ENCODE peak calls at places on chromosomes 12 and 14, in five cellular contexts. One of them, this sample, is unnamed.

GRCh38 chr12:52895726-52896189 is 9.1 kb downstream of the KRT8 start:
- DNase-seq in sigmoid colon: no peak
- DNase-seq in fibroblast of villous mesenchyme: no peak
- DNase-seq in endothelial cell: no peak
- DNase-seq in dorsolateral prefrontal cortex: no peak
- DNase-seq in this sample: no peak

GRCh38 chr14:68780358-68781160 is 12.3 kb downstream of the ZFP36L1 start:
- DNase-seq in fibroblast of villous mesenchyme: peak
- DNase-seq in dorsolateral prefrontal cortex: no peak
- DNase-seq in sigmoid colon: peak
- DNase-seq in endothelial cell: no peak
- DNase-seq in this sample: no peak

GRCh38 chr14:103542545-103543088 is 13.6 kb downstream of the TRMT61A start:
- DNase-seq in dorsolateral prefrontal cortex: peak
- DNase-seq in endothelial cell: peak
- DNase-seq in sigmoid colon: peak
- DNase-seq in fibroblast of villous mesenchyme: no peak
- DNase-seq in this sample: peak

GRCh38 chr14:35158951-35159653 is 36.8 kb downstream of the PRORP start:
- DNase-seq in sigmoid colon: no peak
- DNase-seq in fibroblast of villous mesenchyme: peak
- DNase-seq in endothelial cell: no peak
- DNase-seq in dorsolateral prefrontal cortex: no peak
- DNase-seq in this sample: no peak

GRCh38 chr12:4116251-4117111 is 157.1 kb upstream of the CCND2 start:
- DNase-seq in sigmoid colon: peak
- DNase-seq in dorsolateral prefrontal cortex: no peak
- DNase-seq in endothelial cell: no peak
- DNase-seq in fibroblast of villous mesenchyme: peak
- DNase-seq in this sample: no peak

GRCh38 chr12:25904442-25904841 is 54.0 kb upstream of the RASSF8 start:
- DNase-seq in fibroblast of villous mesenchyme: no peak
- DNase-seq in dorsolateral prefrontal cortex: no peak
- DNase-seq in sigmoid colon: no peak
- DNase-seq in endothelial cell: no peak
- DNase-seq in this sample: no peak

GRCh38 chr14:60738843-60739508 is 4.4 kb downstream of the MNAT1 start:
- DNase-seq in fibroblast of villous mesenchyme: no peak
- DNase-seq in sigmoid colon: no peak
- DNase-seq in dorsolateral prefrontal cortex: no peak
- DNase-seq in endothelial cell: no peak
- DNase-seq in this sample: no peak

GRCh38 chr12:89649820-89650219 is 58.8 kb downstream of the ATP2B1 start:
- DNase-seq in dorsolateral prefrontal cortex: no peak
- DNase-seq in sigmoid colon: no peak
- DNase-seq in endothelial cell: no peak
- DNase-seq in fibroblast of villous mesenchyme: no peak
- DNase-seq in this sample: no peak

GRCh38 chr14:47207636-47208035 is 467.8 kb downstream of the MDGA2 start:
- DNase-seq in fibroblast of villous mesenchyme: no peak
- DNase-seq in endothelial cell: no peak
- DNase-seq in dorsolateral prefrontal cortex: no peak
- DNase-seq in sigmoid colon: no peak
- DNase-seq in this sample: no peak

GRCh38 chr12:11477110-11477509 is 81.7 kb upstream of the PRB2 start:
- DNase-seq in sigmoid colon: no peak
- DNase-seq in dorsolateral prefrontal cortex: no peak
- DNase-seq in endothelial cell: no peak
- DNase-seq in fibroblast of villous mesenchyme: no peak
- DNase-seq in this sample: no peak

GRCh38 chr12:7108042-7108927 is 729 bp downstream of the C1RL start:
- DNase-seq in dorsolateral prefrontal cortex: peak
- DNase-seq in endothelial cell: peak
- DNase-seq in sigmoid colon: peak
- DNase-seq in fibroblast of villous mesenchyme: peak
- DNase-seq in this sample: peak

GRCh38 chr14:59630281-59630963 is 53.8 kb upstream of the CCDC175 start:
- DNase-seq in sigmoid colon: no peak
- DNase-seq in endothelial cell: peak
- DNase-seq in dorsolateral prefrontal cortex: peak
- DNase-seq in fibroblast of villous mesenchyme: peak
- DNase-seq in this sample: peak

GRCh38 chr12:4272976-4273650 is 449 bp upstream of the CCND2 start:
- DNase-seq in fibroblast of villous mesenchyme: no peak
- DNase-seq in endothelial cell: no peak
- DNase-seq in sigmoid colon: no peak
- DNase-seq in dorsolateral prefrontal cortex: no peak
- DNase-seq in this sample: no peak

GRCh38 chr12:56469007-56469930 is 891 bp downstream of the SPRYD4 start:
- DNase-seq in sigmoid colon: peak
- DNase-seq in dorsolateral prefrontal cortex: no peak
- DNase-seq in fibroblast of villous mesenchyme: no peak
- DNase-seq in endothelial cell: no peak
- DNase-seq in this sample: no peak

GRCh38 chr12:88063375-88063774 is 34.2 kb upstream of the C12orf50 start:
- DNase-seq in fibroblast of villous mesenchyme: peak
- DNase-seq in endothelial cell: no peak
- DNase-seq in sigmoid colon: no peak
- DNase-seq in dorsolateral prefrontal cortex: no peak
- DNase-seq in this sample: no peak

GRCh38 chr14:49977126-49977841 is 84.4 kb downstream of the ARF6 start:
- DNase-seq in endothelial cell: no peak
- DNase-seq in sigmoid colon: no peak
- DNase-seq in dorsolateral prefrontal cortex: no peak
- DNase-seq in fibroblast of villous mesenchyme: no peak
- DNase-seq in this sample: no peak

GRCh38 chr12:130097798-130098255 is 64.4 kb upstream of the FZD10 start:
- DNase-seq in endothelial cell: no peak
- DNase-seq in sigmoid colon: no peak
- DNase-seq in dorsolateral prefrontal cortex: no peak
- DNase-seq in fibroblast of villous mesenchyme: no peak
- DNase-seq in this sample: no peak

GRCh38 chr12:11927311-11927935 is 143.3 kb upstream of the BCL2L14 start:
- DNase-seq in endothelial cell: no peak
- DNase-seq in sigmoid colon: no peak
- DNase-seq in fibroblast of villous mesenchyme: peak
- DNase-seq in dorsolateral prefrontal cortex: no peak
- DNase-seq in this sample: no peak

GRCh38 chr12:101924647-101925046 is 47.3 kb downstream of the DRAM1 start:
- DNase-seq in sigmoid colon: no peak
- DNase-seq in dorsolateral prefrontal cortex: no peak
- DNase-seq in endothelial cell: no peak
- DNase-seq in fibroblast of villous mesenchyme: peak
- DNase-seq in this sample: no peak

GRCh38 chr14:36315159-36315853 is 5.1 kb downstream of the MBIP start:
- DNase-seq in endothelial cell: no peak
- DNase-seq in fibroblast of villous mesenchyme: no peak
- DNase-seq in sigmoid colon: no peak
- DNase-seq in dorsolateral prefrontal cortex: no peak
- DNase-seq in this sample: no peak

DNA sequence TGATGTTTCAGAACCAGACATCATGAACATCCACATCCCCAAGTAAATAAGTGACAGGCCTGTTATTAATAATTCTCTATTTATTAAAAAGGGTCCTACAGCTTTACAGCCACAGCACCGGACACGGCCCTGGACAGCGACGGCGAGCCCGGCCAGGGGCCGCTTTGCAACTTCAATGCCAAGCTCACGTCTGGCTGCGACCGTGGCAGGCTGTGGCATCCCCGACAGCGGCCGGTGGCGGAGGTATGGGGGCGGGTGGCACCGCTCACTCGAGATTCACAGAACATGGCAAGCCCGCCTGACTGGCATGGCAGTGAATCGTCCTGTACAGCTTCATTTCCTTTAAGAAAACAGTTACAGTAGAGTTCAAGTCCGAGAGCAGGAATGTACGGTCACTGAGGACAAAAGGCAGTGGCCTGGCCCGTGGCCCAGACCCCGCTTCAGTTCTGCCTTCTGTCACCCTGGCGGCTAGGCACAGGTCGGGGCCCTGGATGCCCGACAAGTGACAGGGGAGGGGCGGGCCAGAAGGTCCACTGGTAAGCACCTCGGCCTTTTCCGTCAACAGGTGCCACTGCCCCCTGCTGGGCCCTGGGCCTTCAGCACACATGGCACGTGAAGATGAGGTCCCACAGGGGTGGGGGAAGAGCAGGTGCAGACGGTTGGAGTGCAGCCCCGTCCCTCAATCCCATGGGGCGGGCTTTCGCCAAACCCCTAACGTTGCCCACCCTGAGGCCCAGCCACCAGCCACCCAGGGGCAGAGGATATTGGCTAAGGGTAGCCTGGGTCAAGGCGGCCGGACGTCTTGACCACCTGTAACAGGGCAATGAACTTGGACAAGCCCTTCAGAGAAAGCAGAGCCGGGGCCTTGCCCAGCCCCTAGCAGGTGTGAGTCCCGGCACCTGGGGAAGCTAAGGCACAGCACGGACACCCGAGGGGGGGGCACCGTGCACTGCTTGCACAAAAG is 30.3 kb downstream of the HIP1R start:
- DNase-seq in endothelial cell: peak
- DNase-seq in dorsolateral prefrontal cortex: peak
- DNase-seq in fibroblast of villous mesenchyme: no peak
- DNase-seq in sigmoid colon: peak
- DNase-seq in this sample: no peak
- TF ChIP-seq CTCF in endothelial cell: peak
- TF ChIP-seq CTCF in dorsolateral prefrontal cortex: peak
- TF ChIP-seq CTCF in fibroblast of villous mesenchyme: no peak
- TF ChIP-seq CTCF in sigmoid colon: no peak
- TF ChIP-seq CTCF in this sample: peak

GRCh38 chr14:93017341-93017797 is 94.4 kb downstream of the CHGA start:
- DNase-seq in fibroblast of villous mesenchyme: no peak
- DNase-seq in sigmoid colon: no peak
- DNase-seq in dorsolateral prefrontal cortex: no peak
- DNase-seq in endothelial cell: no peak
- DNase-seq in this sample: no peak

GRCh38 chr14:93018401-93018800 is 95.5 kb downstream of the CHGA start:
- DNase-seq in sigmoid colon: no peak
- DNase-seq in fibroblast of villous mesenchyme: peak
- DNase-seq in dorsolateral prefrontal cortex: no peak
- DNase-seq in endothelial cell: no peak
- DNase-seq in this sample: no peak

GRCh38 chr14:93017898-93018297 is 94.9 kb downstream of the CHGA start:
- DNase-seq in fibroblast of villous mesenchyme: no peak
- DNase-seq in sigmoid colon: no peak
- DNase-seq in dorsolateral prefrontal cortex: no peak
- DNase-seq in endothelial cell: no peak
- DNase-seq in this sample: no peak

GRCh38 chr14:93019970-93020369 is 95.8 kb downstream of the ITPK1 start:
- DNase-seq in endothelial cell: no peak
- DNase-seq in sigmoid colon: peak
- DNase-seq in dorsolateral prefrontal cortex: peak
- DNase-seq in fibroblast of villous mesenchyme: no peak
- DNase-seq in this sample: no peak

GRCh38 chr14:93019367-93019843 is 96.3 kb downstream of the ITPK1 start:
- DNase-seq in sigmoid colon: peak
- DNase-seq in fibroblast of villous mesenchyme: no peak
- DNase-seq in endothelial cell: no peak
- DNase-seq in dorsolateral prefrontal cortex: no peak
- DNase-seq in this sample: no peak
- TF ChIP-seq CTCF in sigmoid colon: no peak
- TF ChIP-seq CTCF in fibroblast of villous mesenchyme: no peak
- TF ChIP-seq CTCF in endothelial cell: no peak
- TF ChIP-seq CTCF in dorsolateral prefrontal cortex: no peak
- TF ChIP-seq CTCF in this sample: peak

GRCh38 chr12:108689314-108690190 is 41.8 kb downstream of the CORO1C start:
- DNase-seq in dorsolateral prefrontal cortex: peak
- DNase-seq in sigmoid colon: peak
- DNase-seq in endothelial cell: no peak
- DNase-seq in fibroblast of villous mesenchyme: peak
- DNase-seq in this sample: no peak
- TF ChIP-seq CTCF in dorsolateral prefrontal cortex: peak
- TF ChIP-seq CTCF in sigmoid colon: no peak
- TF ChIP-seq CTCF in endothelial cell: no peak
- TF ChIP-seq CTCF in fibroblast of villous mesenchyme: no peak
- TF ChIP-seq CTCF in this sample: no peak

DNA sequence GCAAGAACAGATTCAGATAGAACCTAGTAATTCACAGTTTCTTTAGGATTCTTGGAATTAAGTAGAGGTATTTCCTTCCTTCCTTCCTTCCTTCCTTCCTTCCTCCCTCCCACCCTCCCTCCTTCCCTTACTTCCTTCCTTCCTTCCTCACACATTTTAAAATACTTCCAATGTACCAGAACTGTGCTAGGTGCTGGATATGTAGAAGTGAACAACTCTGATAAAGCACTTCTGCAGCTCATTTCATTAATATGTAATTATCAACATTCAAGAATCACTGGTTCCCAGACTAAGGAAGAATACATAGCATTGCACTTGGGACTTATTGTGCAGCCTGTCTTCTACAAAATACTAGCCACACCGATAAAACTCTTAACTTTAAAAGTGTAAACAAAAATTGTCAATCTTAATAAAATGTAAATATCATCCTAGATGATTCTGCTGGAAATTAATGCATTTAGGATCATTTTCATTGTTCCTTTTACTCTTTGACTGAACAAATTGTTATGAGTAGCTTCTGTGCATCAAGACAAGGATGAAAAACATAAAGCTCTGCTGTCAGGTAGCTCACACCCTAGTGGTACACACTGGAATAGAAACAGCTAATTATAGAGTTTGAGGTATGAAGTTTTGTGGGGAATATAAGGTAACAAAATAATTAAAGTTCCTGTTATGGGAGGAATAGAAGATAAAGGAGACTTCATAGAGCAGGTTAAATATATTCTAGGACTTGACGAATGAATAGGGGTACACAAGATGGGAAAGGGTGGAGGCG is 99.9 kb upstream of the MYF6 start:
- DNase-seq in dorsolateral prefrontal cortex: no peak
- DNase-seq in sigmoid colon: no peak
- DNase-seq in endothelial cell: no peak
- DNase-seq in fibroblast of villous mesenchyme: no peak
- DNase-seq in this sample: no peak
- TF ChIP-seq CTCF in dorsolateral prefrontal cortex: no peak
- TF ChIP-seq CTCF in sigmoid colon: no peak
- TF ChIP-seq CTCF in endothelial cell: peak
- TF ChIP-seq CTCF in fibroblast of villous mesenchyme: peak
- TF ChIP-seq CTCF in this sample: peak

DNA sequence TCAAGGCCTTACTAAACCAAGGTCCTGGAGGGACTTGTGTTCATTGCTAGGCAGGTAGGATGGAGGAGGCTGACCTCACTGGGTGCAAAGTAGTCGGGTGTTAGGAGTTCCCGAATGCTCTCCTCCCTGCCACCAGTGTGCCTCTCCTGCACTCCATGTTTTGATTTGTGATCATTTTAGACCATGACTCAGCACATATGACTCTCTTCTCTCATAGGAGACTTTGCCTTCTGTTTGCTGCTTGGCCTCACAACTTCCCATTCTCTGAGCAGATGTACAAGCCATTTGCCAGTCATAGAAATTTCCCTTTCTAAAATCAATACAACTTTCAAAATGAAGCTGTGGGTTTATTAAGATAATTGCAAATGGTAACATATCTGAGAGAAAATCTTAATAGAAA is 46.6 kb upstream of the LRIG3 start:
- DNase-seq in sigmoid colon: no peak
- DNase-seq in dorsolateral prefrontal cortex: no peak
- DNase-seq in endothelial cell: no peak
- DNase-seq in fibroblast of villous mesenchyme: peak
- DNase-seq in this sample: no peak
- TF ChIP-seq CTCF in sigmoid colon: no peak
- TF ChIP-seq CTCF in dorsolateral prefrontal cortex: no peak
- TF ChIP-seq CTCF in endothelial cell: no peak
- TF ChIP-seq CTCF in fibroblast of villous mesenchyme: no peak
- TF ChIP-seq CTCF in this sample: no peak

GRCh38 chr14:79809849-79810612 is 401.3 kb downstream of the DIO2 start:
- DNase-seq in dorsolateral prefrontal cortex: no peak
- DNase-seq in fibroblast of villous mesenchyme: peak
- DNase-seq in sigmoid colon: no peak
- DNase-seq in endothelial cell: no peak
- DNase-seq in this sample: no peak
- TF ChIP-seq CTCF in dorsolateral prefrontal cortex: peak
- TF ChIP-seq CTCF in fibroblast of villous mesenchyme: peak
- TF ChIP-seq CTCF in sigmoid colon: no peak
- TF ChIP-seq CTCF in endothelial cell: peak
- TF ChIP-seq CTCF in this sample: no peak

This sample was measured in progenitor cell of endocrine pancreas.